ENCODE peak calls at places on chromosomes 13 and 19, in ten cellular contexts. K is endodermal cell, Q is IMR-90, N is HepG2, G is HCT116, O is AG04450, T is heart right ventricle, Z is thoracic aorta, R is bronchial epithelial cell, C is GM06990. E is an unnamed sample.
A peak's percentile ranks its signal among the peaks of the same experiment; 100 is the strongest.

GRCh38 chr19:39403331-39404312 is 3.0 kb upstream of the ZFP36 start:
- DNase-seq in K (peak; percentile 92), Q (peak; percentile 99), N (no peak), G (peak; percentile 92), O (peak; percentile 99), T (peak; percentile 99), Z (peak; percentile 97), R (peak; percentile 88), C (peak; percentile 92), E (peak; percentile 90)

GRCh38 chr13:110696776-110697175 is 9.1 kb downstream of the CARS2 start:
- DNase-seq in K (no peak), Q (no peak), N (no peak), G (no peak), O (no peak), T (no peak), Z (no peak), R (no peak), C (no peak), E (no peak)

GRCh38 chr13:29704648-29705047 is 109.2 kb upstream of the SLC7A1 start:
- DNase-seq in K (peak; percentile 50), Q (no peak), N (no peak), G (no peak), O (no peak), T (no peak), Z (no peak), R (no peak), C (no peak), E (no peak)

GRCh38 chr19:55703790-55704215 is 28.8 kb downstream of the EPN1 start:
- DNase-seq in K (peak; percentile 90), Q (no peak), N (no peak), G (peak; percentile 4), O (no peak), T (no peak), Z (no peak), R (no peak), C (no peak), E (no peak)

GRCh38 chr19:50155520-50156109 is 7.5 kb downstream of the IZUMO2 start:
- DNase-seq in K (peak; percentile 65), Q (no peak), N (no peak), G (no peak), O (no peak), T (no peak), Z (no peak), R (no peak), C (no peak), E (no peak)

GRCh38 chr19:7556696-7557315 is 21.3 kb downstream of the PNPLA6 start:
- DNase-seq in K (no peak), Q (no peak), N (no peak), G (no peak), O (no peak), T (no peak), Z (no peak), R (no peak), C (no peak), E (no peak)

GRCh38 chr13:28753208-28753892 is 34.6 kb upstream of the SLC46A3 start:
- DNase-seq in K (peak; percentile 80), Q (peak; percentile 91), N (peak; percentile 75), G (peak; percentile 76), O (peak; percentile 72), T (peak; percentile 54), Z (peak; percentile 55), R (peak; percentile 91), C (no peak), E (peak; percentile 80)

GRCh38 chr13:95533545-95534135 is 18.9 kb upstream of the CLDN10 start:
- DNase-seq in K (peak; percentile 80), Q (no peak), N (no peak), G (no peak), O (no peak), T (no peak), Z (no peak), R (no peak), C (no peak), E (no peak)

GRCh38 chr19:898663-899062 is 5.4 kb downstream of the RNU6-9 start:
- DNase-seq in K (peak; percentile 68), Q (no peak), N (no peak), G (no peak), O (no peak), T (no peak), Z (no peak), R (no peak), C (peak; percentile 38), E (no peak)

GRCh38 chr19:3387645-3388589 is 21.5 kb downstream of the NFIC start:
- DNase-seq in K (no peak), Q (peak; percentile 39), N (no peak), G (no peak), O (no peak), T (peak; percentile 79), Z (no peak), R (peak; percentile 29), C (no peak), E (no peak)

GRCh38 chr13:48242677-48243076 is 9.7 kb downstream of the ITM2B start:
- DNase-seq in K (no peak), Q (no peak), N (no peak), G (no peak), O (no peak), T (no peak), Z (no peak), R (no peak), C (no peak), E (no peak)

GRCh38 chr19:38544569-38545315 is 73.0 kb downstream of the MAP4K1 start:
- DNase-seq in K (no peak), Q (peak; percentile 5), N (no peak), G (peak; percentile 56), O (peak; percentile 7), T (no peak), Z (no peak), R (peak; percentile 10), C (no peak), E (peak; percentile 25)

GRCh38 chr13:91491980-91492379 is 93.6 kb downstream of the GPC5 start:
- DNase-seq in K (no peak), Q (no peak), N (no peak), G (no peak), O (no peak), T (no peak), Z (no peak), R (no peak), C (no peak), E (no peak)

GRCh38 chr13:114268344-114269280 is 12.8 kb upstream of the UPF3A start:
- DNase-seq in K (no peak), Q (no peak), N (no peak), G (no peak), O (no peak), T (no peak), Z (no peak), R (no peak), C (no peak), E (no peak)

GRCh38 chr13:72041165-72041564 is 174.2 kb upstream of the DACH1 start:
- DNase-seq in K (no peak), Q (no peak), N (no peak), G (no peak), O (no peak), T (no peak), Z (no peak), R (no peak), C (no peak), E (no peak)

GRCh38 chr13:28046981-28047380 is 53.4 kb downstream of the FLT3 start:
- DNase-seq in K (no peak), Q (peak; percentile 94), N (no peak), G (no peak), O (peak; percentile 74), T (no peak), Z (no peak), R (no peak), C (no peak), E (no peak)

GRCh38 chr19:18416778-18417249 is 2.4 kb upstream of the SSBP4 start:
- DNase-seq in K (peak; percentile 94), Q (peak; percentile 78), N (peak; percentile 70), G (no peak), O (no peak), T (peak; percentile 96), Z (peak; percentile 82), R (no peak), C (peak; percentile 82), E (no peak)

GRCh38 chr13:103859952-103860351 is 793.7 kb upstream of the SLC10A2 start:
- DNase-seq in K (no peak), Q (no peak), N (no peak), G (no peak), O (no peak), T (no peak), Z (no peak), R (no peak), C (no peak), E (no peak)
- TF ChIP-seq CTCF in K (no peak), Q (no peak), N (no peak), G (no peak), O (no peak), T (no peak), Z (no peak), R (no peak), C (no peak), E (no peak)

DNA sequence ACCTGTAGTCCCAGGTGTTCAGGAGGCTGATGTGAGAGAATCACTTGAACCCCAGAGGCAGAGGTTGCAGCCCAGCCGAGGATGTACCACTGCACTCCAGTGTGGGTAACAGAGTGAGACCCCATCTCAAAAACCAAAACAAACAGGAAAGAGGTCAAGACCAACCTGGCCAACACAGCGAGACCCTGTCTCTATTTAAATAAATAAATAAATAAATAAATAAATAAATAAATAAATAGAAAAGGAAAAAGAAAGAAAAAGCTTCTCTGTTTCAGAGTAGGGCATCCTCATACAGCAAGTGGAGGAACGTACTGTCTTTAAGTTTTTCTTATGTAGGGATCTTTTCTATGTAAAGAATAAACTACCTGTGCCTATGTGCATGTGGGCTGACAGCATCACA is 2.3 kb downstream of the ZNF700 start:
- DNase-seq in K (no peak), Q (no peak), N (no peak), G (no peak), O (no peak), T (no peak), Z (no peak), R (no peak), C (no peak), E (no peak)
- H3K4me3 ChIP-seq in K (no peak overlapping the region), Q (no peak overlapping the region), N (no peak overlapping the region), G (no peak overlapping the region), O (no peak overlapping the region), T (no peak overlapping the region), Z (no peak overlapping the region), R (no peak overlapping the region), C (no peak overlapping the region), E (no peak overlapping the region)

DNA sequence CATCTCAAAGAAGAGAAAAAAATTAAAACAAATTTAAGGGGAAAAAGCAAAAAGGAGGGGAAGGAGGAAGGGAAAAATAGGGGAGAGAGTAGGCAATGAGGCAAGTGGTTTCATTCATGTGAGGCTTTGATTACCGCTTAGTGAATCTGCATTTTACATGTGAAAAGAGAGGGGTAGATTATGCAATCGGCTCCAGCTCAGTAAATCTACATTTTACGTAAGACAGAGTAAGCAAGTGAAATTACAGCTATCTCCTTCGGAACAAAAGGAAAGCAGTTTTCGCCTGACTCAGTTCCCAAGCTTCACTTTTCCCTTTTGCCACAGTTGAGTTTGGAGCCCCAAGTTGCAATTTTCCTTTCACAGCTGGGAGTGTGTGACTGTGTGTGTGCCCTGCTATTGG is 16.0 kb upstream of the OLFM2 start:
- DNase-seq in K (no peak), Q (no peak), N (no peak), G (no peak), O (no peak), T (no peak), Z (no peak), R (no peak), C (no peak), E (no peak)
- H3K27me3 ChIP-seq in K (no peaks in the 10 kb centered on the region), Q (no peaks in the 10 kb centered on the region), N (peaks cover 5% of the 10 kb centered on the region), G (no peaks in the 10 kb centered on the region), O (no peaks in the 10 kb centered on the region), T (no peaks in the 10 kb centered on the region), Z (no peaks in the 10 kb centered on the region), R (no peaks in the 10 kb centered on the region), C (no peaks in the 10 kb centered on the region), E (no peaks in the 10 kb centered on the region)

GRCh38 chr19:52451241-52451640 is 2.1 kb upstream of the ZNF578 start:
- DNase-seq in K (no peak), Q (no peak), N (no peak), G (no peak), O (no peak), T (no peak), Z (no peak), R (no peak), C (no peak), E (no peak)

GRCh38 chr19:52453324-52454094 is at the start of gene ZNF578:
- DNase-seq in K (no peak), Q (peak; percentile 84), N (no peak), G (no peak), O (peak; percentile 53), T (peak; percentile 89), Z (peak; percentile 33), R (peak; percentile 65), C (no peak), E (peak; percentile 70)
- TF ChIP-seq CTCF in K (no peak), Q (no peak), N (no peak), G (no peak), O (peak; percentile 9), T (no peak), Z (no peak), R (no peak), C (no peak), E (no peak)

E was measured in kidney epithelial cell.